ENCODE peak calls at places on chromosomes 11 and 22, in six cellular contexts. T is CD8-positive, alpha-beta memory T cell; Z is tibial artery; J is fibroblast of lung; M is CD8-positive, alpha-beta T cell; B is CD4-positive, CD25-positive, alpha-beta regulatory T cell. L is an unnamed sample.
A peak's percentile ranks its signal among the peaks of the same experiment; 100 is the strongest.

GRCh38 chr11:61129608-61130523 is 27.6 kb downstream of the CD5 start:
- DNase-seq in T (peak; percentile 81), Z (peak; percentile 90), J (peak; percentile 81), M (peak; percentile 76), B (peak; percentile 91), L (peak; percentile 93)

GRCh38 chr22:44823806-44824205 is 71.4 kb downstream of the ARHGAP8 start:
- DNase-seq in T (no peak), Z (no peak), J (no peak), M (no peak), B (no peak), L (no peak)

GRCh38 chr22:37627545-37627944 is 11.9 kb upstream of the SH3BP1 start:
- DNase-seq in T (peak; percentile 65), Z (peak; percentile 68), J (no peak), M (no peak), B (peak; percentile 86), L (no peak)

GRCh38 chr11:107844041-107844440 is 14.5 kb downstream of the SLC35F2 start:
- DNase-seq in T (no peak), Z (no peak), J (peak; percentile 82), M (no peak), B (no peak), L (no peak)

GRCh38 chr11:9774591-9775392 is 110.9 kb downstream of the SWAP70 start:
- DNase-seq in T (no peak), Z (no peak), J (peak; percentile 95), M (no peak), B (no peak), L (no peak)

GRCh38 chr11:125376117-125376516 is 119.9 kb downstream of the FEZ1 start:
- DNase-seq in T (no peak), Z (peak; percentile 94), J (peak; percentile 79), M (no peak), B (no peak), L (no peak)

GRCh38 chr11:68338041-68338800 is 25.8 kb downstream of the LRP5 start:
- DNase-seq in T (no peak), Z (peak; percentile 91), J (peak; percentile 75), M (no peak), B (no peak), L (no peak)

GRCh38 chr11:10388096-10388495 is 67.0 kb upstream of the AMPD3 start:
- DNase-seq in T (no peak), Z (no peak), J (no peak), M (no peak), B (no peak), L (no peak)

GRCh38 chr11:134545521-134545920 is 133.5 kb upstream of the B3GAT1 start:
- DNase-seq in T (no peak), Z (no peak), J (no peak), M (no peak), B (no peak), L (no peak)

GRCh38 chr11:106461839-106462545 is 384.5 kb downstream of the AASDHPPT start:
- DNase-seq in T (no peak), Z (no peak), J (peak; percentile 93), M (no peak), B (no peak), L (peak; percentile 9)

GRCh38 chr11:20055312-20055711 is 105.0 kb downstream of the DBX1 start:
- DNase-seq in T (no peak), Z (no peak), J (peak; percentile 25), M (no peak), B (no peak), L (no peak)

GRCh38 chr11:61918251-61919112 is 1.1 kb upstream of the RAB3IL1 start:
- DNase-seq in T (no peak), Z (no peak), J (no peak), M (no peak), B (no peak), L (no peak)

GRCh38 chr11:7538466-7539454 is 25.0 kb downstream of the PPFIBP2 start:
- DNase-seq in T (no peak), Z (no peak), J (no peak), M (no peak), B (no peak), L (no peak)

GRCh38 chr11:14414470-14415461 is 55.8 kb upstream of the RRAS2 start:
- DNase-seq in T (peak; percentile 77), Z (no peak), J (peak; percentile 65), M (peak; percentile 37), B (peak; percentile 97), L (peak; percentile 97)

GRCh38 chr11:1656670-1657069 is 27.1 kb downstream of the KRTAP5-5 start:
- DNase-seq in T (no peak), Z (peak; percentile 20), J (no peak), M (no peak), B (no peak), L (no peak)
- H3K27me3 ChIP-seq in T (peaks cover 13% of the 10 kb centered on the region), Z (no peaks in the 10 kb centered on the region), J (peaks cover 4% of the 10 kb centered on the region), M (peaks cover 3% of the 10 kb centered on the region), B (no peaks in the 10 kb centered on the region), L (no peaks in the 10 kb centered on the region)

DNA sequence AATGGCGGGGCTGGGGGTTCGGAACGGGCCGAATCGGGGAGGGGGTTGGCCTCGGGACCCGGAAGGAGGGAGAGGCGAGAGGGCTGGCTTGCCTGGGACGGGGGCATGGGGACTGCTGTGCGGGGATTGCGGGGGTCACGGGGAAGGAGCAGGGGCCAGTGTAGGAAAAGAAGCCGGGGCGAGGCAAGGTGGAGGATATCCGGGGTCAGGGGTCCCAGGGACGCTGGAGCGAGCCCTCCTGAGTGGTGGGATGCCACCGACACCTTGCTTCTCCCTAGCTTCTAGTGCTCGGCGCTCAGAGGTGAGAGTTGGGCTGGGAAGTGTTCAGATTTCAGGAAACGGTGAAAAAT is 426 bp upstream of the GDPD5 start:
- DNase-seq in T (no peak), Z (no peak), J (no peak), M (no peak), B (no peak), L (no peak)
- H3K27ac ChIP-seq in T (peak overlapping the region; percentile 31), Z (peak overlapping the region; percentile 39), J (no peak overlapping the region), M (no peak overlapping the region), B (peak overlapping the region; percentile 61), L (no peak overlapping the region)

GRCh38 chr22:36079041-36079440 is 50.4 kb upstream of the RBFOX2 start:
- DNase-seq in T (no peak), Z (no peak), J (no peak), M (no peak), B (no peak), L (no peak)
- H3K27me3 ChIP-seq in T (no peaks in the 10 kb centered on the region), Z (no peaks in the 10 kb centered on the region), J (no peaks in the 10 kb centered on the region), M (no peaks in the 10 kb centered on the region), B (no peaks in the 10 kb centered on the region), L (no peaks in the 10 kb centered on the region)

GRCh38 chr22:43131773-43132501 is 11.3 kb downstream of the MCAT start:
- DNase-seq in T (no peak), Z (peak; percentile 83), J (no peak), M (no peak), B (no peak), L (no peak)
- H3K27ac ChIP-seq in T (no peak overlapping the region), Z (peak overlapping the region; percentile 46), J (no peak overlapping the region), M (no peak overlapping the region), B (no peak overlapping the region), L (no peak overlapping the region)